ENCODE peak calls at places on chromosomes 2 and 18, in ten cellular contexts. E is IMR-90, K is fibroblast of lung, I is astrocyte, R is HepG2, C is mammary epithelial cell, T is HCT116, F is K562, V is GM23248, N is H1. A is an unnamed sample.

GRCh38 chr18:67318651-67319050 is 197.9 kb downstream of the DSEL start:
- DNase-seq in E (peak; percentile 69), K (peak; percentile 34), I (peak; percentile 20), R (no peak), C (no peak), T (no peak), F (no peak), V (peak; percentile 63), N (no peak), A (no peak)

GRCh38 chr18:8478166-8478967 is 130.9 kb upstream of the RAB12 start:
- DNase-seq in E (peak; percentile 34), K (peak; percentile 21), I (peak; percentile 6), R (peak; percentile 40), C (peak; percentile 29), T (peak; percentile 33), F (peak; percentile 77), V (peak; percentile 64), N (peak; percentile 47), A (peak; percentile 82)

GRCh38 chr2:138237657-138238384 is 263.7 kb upstream of the SPOPL start:
- DNase-seq in E (no peak), K (no peak), I (no peak), R (no peak), C (no peak), T (no peak), F (no peak), V (no peak), N (no peak), A (no peak)

GRCh38 chr2:240925191-240925575 is 19.0 kb downstream of the CROCC2 start:
- DNase-seq in E (no peak), K (no peak), I (no peak), R (no peak), C (no peak), T (no peak), F (no peak), V (no peak), N (no peak), A (no peak)

GRCh38 chr2:132503621-132504200 is 87.1 kb downstream of the GPR39 start:
- DNase-seq in E (peak; percentile 37), K (peak; percentile 19), I (peak; percentile 10), R (no peak), C (peak; percentile 24), T (no peak), F (peak; percentile 1), V (peak; percentile 62), N (no peak), A (no peak)

GRCh38 chr2:11899264-11899818 is 152.9 kb downstream of the LPIN1 start:
- DNase-seq in E (peak; percentile 63), K (peak; percentile 80), I (peak; percentile 74), R (no peak), C (peak; percentile 79), T (no peak), F (no peak), V (peak; percentile 80), N (no peak), A (no peak)

GRCh38 chr2:1894578-1894977 is 150.3 kb upstream of the PXDN start:
- DNase-seq in E (no peak), K (no peak), I (no peak), R (no peak), C (no peak), T (no peak), F (no peak), V (no peak), N (no peak), A (no peak)

GRCh38 chr2:3606370-3607124 is 11.6 kb downstream of the COLEC11 start:
- DNase-seq in E (no peak), K (no peak), I (no peak), R (no peak), C (no peak), T (no peak), F (no peak), V (no peak), N (no peak), A (no peak)

GRCh38 chr2:100767810-100768806 is 51.8 kb upstream of the NPAS2 start:
- DNase-seq in E (peak; percentile 24), K (no peak), I (no peak), R (peak; percentile 76), C (peak; percentile 53), T (no peak), F (no peak), V (peak; percentile 30), N (no peak), A (no peak)

GRCh38 chr18:33577688-33578370 is at the start of gene ASXL3:
- DNase-seq in E (no peak), K (peak; percentile 32), I (peak; percentile 8), R (no peak), C (no peak), T (no peak), F (no peak), V (peak; percentile 46), N (no peak), A (peak; percentile 80)

GRCh38 chr18:56532176-56532840 is 106.1 kb downstream of the TXNL1 start:
- DNase-seq in E (peak; percentile 56), K (peak; percentile 86), I (peak; percentile 79), R (no peak), C (peak; percentile 35), T (no peak), F (no peak), V (peak; percentile 61), N (no peak), A (no peak)

GRCh38 chr18:457120-457519 is 43.4 kb downstream of the COLEC12 start:
- DNase-seq in E (peak; percentile 70), K (peak; percentile 35), I (no peak), R (no peak), C (no peak), T (no peak), F (no peak), V (peak; percentile 85), N (no peak), A (peak; percentile 53)

GRCh38 chr2:101002562-101003277 is 631 bp downstream of the RPL31 start:
- DNase-seq in E (no peak), K (no peak), I (no peak), R (peak; percentile 17), C (peak; percentile 8), T (no peak), F (peak; percentile 30), V (peak; percentile 50), N (no peak), A (peak; percentile 16)

GRCh38 chr18:34794346-34794745 is 84.2 kb downstream of the DTNA start:
- DNase-seq in E (no peak), K (no peak), I (no peak), R (no peak), C (no peak), T (no peak), F (no peak), V (no peak), N (no peak), A (peak; percentile 65)

GRCh38 chr2:86435531-86435930 is 5.6 kb upstream of the KDM3A start:
- DNase-seq in E (no peak), K (no peak), I (no peak), R (no peak), C (no peak), T (no peak), F (no peak), V (no peak), N (no peak), A (no peak)

GRCh38 chr2:114032705-114033104 is 142.8 kb downstream of the ACTR3 start:
- DNase-seq in E (no peak), K (no peak), I (no peak), R (no peak), C (no peak), T (no peak), F (no peak), V (no peak), N (no peak), A (no peak)
- H3K4me2 ChIP-seq in E (no peak overlapping the region), K (no peak overlapping the region), I (no peak overlapping the region), R (no peak overlapping the region), C (no peak overlapping the region), T (no peak overlapping the region), F (no peak overlapping the region), V (no peak overlapping the region), N (no peak overlapping the region), A (no peak overlapping the region)

DNA sequence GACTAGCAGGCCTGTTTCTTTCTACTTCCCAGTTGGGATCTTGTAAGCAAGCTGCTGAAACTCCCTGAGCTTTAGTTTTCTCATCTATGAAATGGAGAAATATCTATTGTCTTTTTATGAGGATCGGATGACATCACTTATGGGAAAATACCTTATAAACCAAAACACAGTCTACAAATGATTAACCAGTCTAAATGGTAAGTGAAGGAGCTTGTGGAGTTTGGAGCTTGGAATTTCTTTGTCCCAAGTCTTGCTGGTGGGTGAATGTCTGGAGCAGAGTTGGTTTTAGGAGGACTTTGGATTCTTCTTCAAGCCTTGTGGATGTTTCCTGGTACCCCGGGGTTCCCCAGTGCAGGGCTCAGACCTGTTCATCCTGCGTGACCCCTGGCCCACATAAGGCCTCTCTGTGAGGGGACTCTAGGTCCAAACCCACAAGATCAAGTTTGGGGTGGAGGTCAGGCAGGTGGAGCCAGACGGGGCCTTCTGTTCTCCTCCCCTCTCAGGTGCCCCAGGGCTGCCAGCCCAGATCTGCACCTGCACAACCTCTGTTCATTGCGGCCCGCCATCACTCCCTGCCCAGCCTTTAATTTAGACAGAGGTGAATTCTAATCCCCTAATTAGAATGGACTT is 43.3 kb downstream of the FOSL2 start:
- DNase-seq in E (no peak), K (no peak), I (no peak), R (no peak), C (peak; percentile 51), T (no peak), F (no peak), V (no peak), N (no peak), A (no peak)
- H3K9ac ChIP-seq in E (no peak overlapping the region), K (no peak overlapping the region), I (no peak overlapping the region), R (no peak overlapping the region), C (no peak overlapping the region), T (no peak overlapping the region), F (no peak overlapping the region), V (no peak overlapping the region), N (no peak overlapping the region), A (no peak overlapping the region)

GRCh38 chr2:173898996-173899395 is 66.2 kb downstream of the SP3 start:
- DNase-seq in E (no peak), K (no peak), I (no peak), R (no peak), C (no peak), T (no peak), F (no peak), V (no peak), N (no peak), A (no peak)
- H3K4me2 ChIP-seq in E (no peak overlapping the region), K (no peak overlapping the region), I (no peak overlapping the region), R (no peak overlapping the region), C (no peak overlapping the region), T (no peak overlapping the region), F (no peak overlapping the region), V (no peak overlapping the region), N (no peak overlapping the region), A (no peak overlapping the region)

DNA sequence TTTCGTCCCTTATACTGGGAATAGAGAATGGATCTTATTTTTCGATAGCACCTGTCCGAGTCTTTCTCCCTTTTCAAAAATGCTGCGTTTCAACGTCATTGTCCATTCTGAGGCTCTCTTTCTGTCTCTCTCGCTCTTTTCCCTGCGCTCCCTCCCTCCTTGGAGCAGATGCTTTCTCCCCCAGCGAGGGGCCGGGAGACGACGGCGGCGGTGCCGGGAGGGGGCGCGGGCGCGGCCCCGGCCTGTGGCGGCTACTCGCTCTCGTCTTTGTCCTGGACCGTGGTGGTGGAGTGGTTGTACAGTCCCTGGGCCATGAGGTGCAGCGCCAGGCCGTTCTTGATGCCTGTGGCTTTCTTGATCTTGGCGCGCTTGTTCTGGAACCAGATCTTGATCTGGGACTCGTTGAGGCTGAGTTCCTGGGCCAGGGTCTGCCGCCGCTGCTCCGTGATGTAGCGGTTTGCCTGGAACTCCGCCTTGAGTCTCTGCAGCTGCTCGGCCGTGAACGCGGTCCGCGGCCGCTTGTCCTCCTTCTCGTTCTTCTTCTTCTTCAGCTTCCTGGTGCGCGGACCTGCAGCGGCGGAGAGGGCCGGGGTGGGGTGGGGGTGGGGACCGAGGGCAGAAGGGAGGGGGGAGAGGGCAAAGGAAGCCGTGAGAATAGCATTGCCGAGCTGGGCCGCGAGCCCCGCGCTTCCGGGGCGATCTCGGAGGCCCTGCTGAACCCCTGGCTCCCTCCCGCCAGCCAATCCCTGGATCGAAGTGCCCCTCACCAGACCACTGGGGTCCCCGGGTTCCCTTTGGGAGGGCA is 4.6 kb downstream of the EN1 start:
- DNase-seq in E (no peak), K (no peak), I (no peak), R (no peak), C (no peak), T (no peak), F (no peak), V (no peak), N (no peak), A (peak; percentile 64)
- H3K9ac ChIP-seq in E (no peak overlapping the region), K (no peak overlapping the region), I (peak overlapping the region; percentile 83), R (no peak overlapping the region), C (no peak overlapping the region), T (no peak overlapping the region), F (no peak overlapping the region), V (peak overlapping the region; percentile 97), N (no peak overlapping the region), A (no peak overlapping the region)

A was measured in neural progenitor cell.